ENCODE peak calls at places on chromosomes 11 and 22, in five cellular contexts. I, G, O, P and U are unnamed samples.

GRCh38 chr11:24637520-24637919 is 140.7 kb downstream of the LUZP2 start:
- DNase-seq in I (no peak), G (no peak), O (no peak), P (no peak), U (no peak)

GRCh38 chr11:68373810-68374501 is 61.6 kb downstream of the LRP5 start:
- DNase-seq in I (no peak), G (no peak), O (no peak), P (no peak), U (no peak)

GRCh38 chr11:105181521-105181920 is 42.0 kb upstream of the CARD18 start:
- DNase-seq in I (peak), G (no peak), O (no peak), P (no peak), U (no peak)

GRCh38 chr11:105224859-105225258 is 85.3 kb upstream of the CARD18 start:
- DNase-seq in I (no peak), G (no peak), O (no peak), P (no peak), U (no peak)

GRCh38 chr11:124577664-124578427 is 8.0 kb downstream of the OR8A1 start:
- DNase-seq in I (no peak), G (no peak), O (no peak), P (no peak), U (no peak)

GRCh38 chr11:114610984-114611944 is 15.7 kb upstream of the NXPE4 start:
- DNase-seq in I (no peak), G (no peak), O (no peak), P (no peak), U (no peak)

GRCh38 chr11:27699242-27699925 is 871 bp downstream of the BDNF start:
- DNase-seq in I (no peak), G (no peak), O (no peak), P (no peak), U (no peak)

GRCh38 chr11:88300888-88301477 is 36.6 kb downstream of the CTSC start:
- DNase-seq in I (no peak), G (no peak), O (no peak), P (no peak), U (no peak)

GRCh38 chr11:69524991-69525411 is 43.5 kb downstream of the LINC01488 start:
- DNase-seq in I (peak), G (no peak), O (peak), P (no peak), U (no peak)

GRCh38 chr22:18968011-18968749 is 32.1 kb upstream of the PRODH start:
- DNase-seq in I (peak), G (no peak), O (no peak), P (no peak), U (peak)

GRCh38 chr11:43830928-43831440 is 49.6 kb upstream of the ALKBH3 start:
- DNase-seq in I (peak), G (peak), O (no peak), P (peak), U (no peak)

GRCh38 chr11:42422094-42422493 is 889.7 kb upstream of the API5 start:
- DNase-seq in I (no peak), G (no peak), O (no peak), P (no peak), U (no peak)

GRCh38 chr11:108818971-108819370 is 154.1 kb downstream of the DDX10 start:
- DNase-seq in I (no peak), G (no peak), O (no peak), P (no peak), U (no peak)

GRCh38 chr11:2575611-2576051 is 124.2 kb downstream of the KCNQ1OT1 start:
- DNase-seq in I (no peak), G (no peak), O (no peak), P (no peak), U (no peak)

GRCh38 chr22:43293259-43293658 is 49.9 kb downstream of the SCUBE1 start:
- DNase-seq in I (no peak), G (no peak), O (no peak), P (no peak), U (no peak)

GRCh38 chr22:30948930-30949342 is 19.6 kb downstream of the MORC2 start:
- DNase-seq in I (no peak), G (no peak), O (no peak), P (no peak), U (no peak)

GRCh38 chr11:47536925-47537324 is 16.0 kb downstream of the CELF1 start:
- DNase-seq in I (no peak), G (no peak), O (no peak), P (no peak), U (no peak)

GRCh38 chr11:71139516-71140205 is 112.7 kb downstream of the SHANK2 start:
- DNase-seq in I (no peak), G (no peak), O (no peak), P (no peak), U (no peak)

GRCh38 chr11:112806256-112806655 is 155.0 kb upstream of the NCAM1 start:
- DNase-seq in I (no peak), G (no peak), O (no peak), P (no peak), U (no peak)

GRCh38 chr11:46895821-46896220 is 22.5 kb downstream of the LRP4 start:
- DNase-seq in I (no peak), G (no peak), O (peak), P (no peak), U (no peak)

GRCh38 chr11:94728541-94728940 is 39.6 kb upstream of the AMOTL1 start:
- DNase-seq in I (no peak), G (no peak), O (no peak), P (no peak), U (no peak)

GRCh38 chr11:35211952-35212351 is 73.0 kb downstream of the CD44 start:
- DNase-seq in I (no peak), G (no peak), O (no peak), P (no peak), U (no peak)

GRCh38 chr11:75198278-75198948 is 42.2 kb upstream of the TPBGL start:
- DNase-seq in I (peak), G (no peak), O (no peak), P (no peak), U (no peak)

GRCh38 chr22:30325065-30325720 is 1.5 kb downstream of the TBC1D10A start:
- DNase-seq in I (no peak), G (peak), O (no peak), P (no peak), U (peak)

GRCh38 chr22:46083383-46084350 is 66.7 kb upstream of the PPARA start:
- DNase-seq in I (no peak), G (no peak), O (peak), P (no peak), U (no peak)

GRCh38 chr22:44116331-44116730 is 64.4 kb upstream of the PARVG start:
- DNase-seq in I (no peak), G (no peak), O (no peak), P (no peak), U (no peak)

GRCh38 chr22:26903030-26903856 is 245.9 kb downstream of the MIAT start:
- DNase-seq in I (no peak), G (no peak), O (no peak), P (no peak), U (peak)

GRCh38 chr22:44729391-44730012 is 22.9 kb upstream of the ARHGAP8 start:
- DNase-seq in I (no peak), G (no peak), O (no peak), P (no peak), U (no peak)

GRCh38 chr11:116500833-116501622 is 271.8 kb downstream of the BUD13 start:
- DNase-seq in I (no peak), G (no peak), O (peak), P (no peak), U (peak)